ENCODE peak calls at places on chromosomes 5 and 9, in five cellular contexts. G is OCI-LY7, N is keratinocyte, B is IMR-90, L is GM23248. D is an unnamed sample.
A peak's percentile ranks its signal among the peaks of the same experiment; 100 is the strongest.

GRCh38 chr9:21060919-21061561 is 16.7 kb downstream of the IFNB1 start:
- DNase-seq in G (no peak), N (no peak), B (peak; percentile 36), L (peak; percentile 43), D (peak; percentile 36)

GRCh38 chr5:97560176-97560993 is 377.3 kb upstream of the RIOK2 start:
- DNase-seq in G (no peak), N (peak; percentile 55), B (no peak), L (no peak), D (no peak)

GRCh38 chr9:132632426-132632825 is 37.4 kb downstream of the DDX31 start:
- DNase-seq in G (no peak), N (no peak), B (no peak), L (no peak), D (no peak)

GRCh38 chr9:133914483-133915342 is 77.4 kb downstream of the VAV2 start:
- DNase-seq in G (no peak), N (no peak), B (no peak), L (peak; percentile 7), D (no peak)

GRCh38 chr5:37867634-37868033 is 27.8 kb upstream of the GDNF start:
- DNase-seq in G (no peak), N (no peak), B (peak; percentile 76), L (peak; percentile 39), D (peak; percentile 47)

GRCh38 chr5:168656633-168657032 is 77.5 kb upstream of the PANK3 start:
- DNase-seq in G (no peak), N (no peak), B (no peak), L (peak; percentile 60), D (peak; percentile 37)

GRCh38 chr5:131185523-131186104 is 14.9 kb downstream of the LYRM7 start:
- DNase-seq in G (no peak), N (no peak), B (no peak), L (no peak), D (no peak)

GRCh38 chr5:153831976-153832375 is 206.7 kb downstream of the FAM114A2 start:
- DNase-seq in G (peak; percentile 78), N (no peak), B (peak; percentile 49), L (peak; percentile 57), D (peak; percentile 32)

GRCh38 chr9:137482094-137482781 is 23.1 kb upstream of the NSMF start:
- DNase-seq in G (no peak), N (no peak), B (peak; percentile 93), L (peak; percentile 74), D (peak; percentile 74)

GRCh38 chr5:87541033-87541432 is 128.3 kb upstream of the CCNH start:
- DNase-seq in G (no peak), N (no peak), B (peak; percentile 33), L (peak; percentile 76), D (peak; percentile 14)

GRCh38 chr9:93062364-93062763 is 3.9 kb downstream of the SUSD3 start:
- DNase-seq in G (peak; percentile 87), N (no peak), B (no peak), L (no peak), D (no peak)

GRCh38 chr5:134551891-134552290 is 26.4 kb downstream of the JADE2 start:
- DNase-seq in G (no peak), N (no peak), B (peak; percentile 24), L (peak; percentile 47), D (peak; percentile 63)

GRCh38 chr5:134554319-134555222 is 29.1 kb downstream of the JADE2 start:
- DNase-seq in G (peak; percentile 60), N (no peak), B (peak; percentile 82), L (peak; percentile 95), D (peak; percentile 86)

GRCh38 chr5:134550271-134551214 is 25.1 kb downstream of the JADE2 start:
- DNase-seq in G (no peak), N (no peak), B (peak; percentile 59), L (peak; percentile 32), D (peak; percentile 82)

GRCh38 chr5:134553816-134554215 is 28.3 kb downstream of the JADE2 start:
- DNase-seq in G (no peak), N (no peak), B (peak; percentile 19), L (no peak), D (no peak)

GRCh38 chr5:134552301-134552700 is 26.8 kb downstream of the JADE2 start:
- DNase-seq in G (no peak), N (no peak), B (peak; percentile 99), L (peak; percentile 95), D (peak; percentile 99)
- H3K4me1 ChIP-seq in G (peaks cover 78% of the 10 kb centered on the region), N (peaks cover 54% of the 10 kb centered on the region), B (peaks cover 71% of the 10 kb centered on the region), L (peaks cover 89% of the 10 kb centered on the region), D (peaks cover 80% of the 10 kb centered on the region)

GRCh38 chr9:126027566-126027965 is 280.4 kb downstream of the PBX3 start:
- DNase-seq in G (no peak), N (no peak), B (no peak), L (no peak), D (no peak)
- H3K4me2 ChIP-seq in G (no peak overlapping the region), N (no peak overlapping the region), B (no peak overlapping the region), L (no peak overlapping the region), D (no peak overlapping the region)

GRCh38 chr5:111117149-111117548 is 25.0 kb downstream of the WDR36 start:
- DNase-seq in G (no peak), N (no peak), B (no peak), L (no peak), D (no peak)
- H3K36me3 ChIP-seq in G (peaks cover 97% of the 10 kb centered on the region), N (peaks cover 1% of the 10 kb centered on the region), B (peaks cover 21% of the 10 kb centered on the region), L (peaks cover 57% of the 10 kb centered on the region), D (peaks cover 7% of the 10 kb centered on the region)

DNA sequence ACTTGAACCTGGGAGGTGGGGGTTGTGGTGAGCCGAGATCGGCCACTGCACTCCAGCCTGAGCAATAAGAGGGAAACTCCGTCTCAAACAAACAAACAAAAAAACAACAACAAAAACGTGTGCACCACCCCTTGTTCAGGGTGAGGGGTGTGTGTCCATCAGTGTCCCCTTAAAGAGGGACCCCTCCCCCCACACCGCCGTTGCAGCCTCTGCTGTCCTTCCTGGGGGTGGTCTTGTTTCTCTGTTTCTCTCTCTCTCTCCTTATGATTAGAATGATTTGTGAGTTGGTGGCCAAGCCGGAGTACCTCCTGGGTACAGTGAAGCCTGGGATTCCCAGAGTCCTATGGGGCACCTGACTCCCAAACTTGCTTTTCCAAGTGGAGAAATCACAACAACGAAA is 49.6 kb downstream of the RGS3 start:
- DNase-seq in G (no peak), N (no peak), B (no peak), L (no peak), D (no peak)
- H3K4me1 ChIP-seq in G (peaks cover 41% of the 10 kb centered on the region), N (no peaks in the 10 kb centered on the region), B (peaks cover 18% of the 10 kb centered on the region), L (peaks cover 7% of the 10 kb centered on the region), D (peaks cover 8% of the 10 kb centered on the region)